ENCODE peak calls at places on chromosome 2, in eight cellular contexts. D is activated T-cell treated with anti-CD3 and anti-CD28 coated beads, Interleukin-2, amount 50 U/mL, for 72 hours; R is midbrain; W is lower lobe of right lung; B is GM20000; G is hepatocyte; I is ACHN; F is pulmonary artery endothelial cell. T is an unnamed sample.

GRCh38 chr2:235496239-235496621 is 2.4 kb downstream of the AGAP1 start:
- DNase-seq in B (no peak), D (no peak), G (no peak), I (peak), W (no peak), F (no peak), R (no peak), T (no peak)

GRCh38 chr2:235856151-235856819 is 311.9 kb downstream of the GBX2 start:
- DNase-seq in W (no peak), G (no peak), B (no peak), D (no peak), R (no peak), F (no peak), I (no peak), T (no peak)

GRCh38 chr2:177533253-177533652 is 140.7 kb downstream of the AGPS start:
- DNase-seq in G (no peak), W (no peak), F (no peak), B (no peak), D (no peak), R (no peak), I (no peak), T (no peak)

GRCh38 chr2:111986116-111986900 is 68.8 kb upstream of the TMEM87B start:
- DNase-seq in G (no peak), F (no peak), I (no peak), B (no peak), W (no peak), D (no peak), R (no peak), T (no peak)

GRCh38 chr2:10009811-10010781 is 33.3 kb upstream of the KLF11 start:
- DNase-seq in R (peak), W (peak), D (no peak), I (no peak), F (no peak), G (no peak), B (no peak), T (no peak)

GRCh38 chr2:27833931-27834330 is 56.3 kb downstream of the RBKS start:
- DNase-seq in R (no peak), W (no peak), F (no peak), B (no peak), D (no peak), I (peak), G (no peak), T (no peak)

GRCh38 chr2:20317198-20317597 is 33.4 kb downstream of the PUM2 start:
- DNase-seq in I (no peak), G (no peak), B (no peak), R (no peak), W (no peak), F (no peak), D (no peak), T (no peak)

GRCh38 chr2:73897934-73898333 is 5.1 kb downstream of the ACTG2 start:
- DNase-seq in I (no peak), W (no peak), B (no peak), R (no peak), F (no peak), D (no peak), G (no peak), T (no peak)

GRCh38 chr2:148000095-148000494 is 20.4 kb downstream of the ORC4 start:
- DNase-seq in R (no peak), F (no peak), G (no peak), B (no peak), I (no peak), D (no peak), W (no peak), T (no peak)

GRCh38 chr2:209644842-209645241 is 126.8 kb upstream of the UNC80 start:
- DNase-seq in G (no peak), I (no peak), R (no peak), B (no peak), F (no peak), D (no peak), W (no peak), T (no peak)

GRCh38 chr2:6863792-6864191 is 1.9 kb downstream of the CMPK2 start:
- DNase-seq in F (no peak), D (no peak), I (no peak), G (no peak), W (no peak), R (no peak), B (no peak), T (no peak)

GRCh38 chr2:172119089-172119488 is 16.4 kb upstream of the DLX2 start:
- DNase-seq in W (no peak), I (peak), R (no peak), F (no peak), D (no peak), B (no peak), G (no peak), T (no peak)